ENCODE peak calls at places on chromosomes 7 and 10, in eight cellular contexts. One of them, this sample, is unnamed.

GRCh38 chr7:33563010-33563409 is 342.3 kb upstream of the BMPER start:
- DNase-seq in EL: no peak
- DNase-seq in ovary: no peak
- DNase-seq in adrenal gland: no peak
- DNase-seq in NCI-H1105: no peak
- DNase-seq in AG08395: no peak
- DNase-seq in endothelial cell: no peak
- DNase-seq in HEK293T: no peak
- DNase-seq in this sample: no peak

GRCh38 chr7:4769753-4770152 is 5.7 kb upstream of the AP5Z1 start:
- DNase-seq in EL: no peak
- DNase-seq in ovary: no peak
- DNase-seq in adrenal gland: peak
- DNase-seq in NCI-H1105: peak
- DNase-seq in AG08395: no peak
- DNase-seq in endothelial cell: no peak
- DNase-seq in HEK293T: no peak
- DNase-seq in this sample: no peak

GRCh38 chr7:16028103-16028502 is 341.6 kb upstream of the MEOX2 start:
- DNase-seq in EL: peak
- DNase-seq in ovary: no peak
- DNase-seq in adrenal gland: no peak
- DNase-seq in NCI-H1105: no peak
- DNase-seq in AG08395: peak
- DNase-seq in endothelial cell: no peak
- DNase-seq in HEK293T: no peak
- DNase-seq in this sample: no peak

GRCh38 chr10:121926669-121927360 is 1.0 kb downstream of the ATE1 start:
- DNase-seq in EL: peak
- DNase-seq in ovary: no peak
- DNase-seq in adrenal gland: no peak
- DNase-seq in NCI-H1105: no peak
- DNase-seq in AG08395: peak
- DNase-seq in endothelial cell: no peak
- DNase-seq in HEK293T: no peak
- DNase-seq in this sample: no peak

GRCh38 chr7:4531236-4531635 is 150.9 kb upstream of the FOXK1 start:
- DNase-seq in EL: no peak
- DNase-seq in ovary: no peak
- DNase-seq in adrenal gland: no peak
- DNase-seq in NCI-H1105: peak
- DNase-seq in AG08395: no peak
- DNase-seq in endothelial cell: no peak
- DNase-seq in HEK293T: no peak
- DNase-seq in this sample: no peak

GRCh38 chr10:95389982-95390381 is 99.2 kb upstream of the PDLIM1 start:
- DNase-seq in EL: no peak
- DNase-seq in ovary: no peak
- DNase-seq in adrenal gland: no peak
- DNase-seq in NCI-H1105: no peak
- DNase-seq in AG08395: no peak
- DNase-seq in endothelial cell: no peak
- DNase-seq in HEK293T: no peak
- DNase-seq in this sample: no peak

GRCh38 chr10:103458720-103459119 is at the start of gene CALHM1:
- DNase-seq in EL: no peak
- DNase-seq in ovary: no peak
- DNase-seq in adrenal gland: no peak
- DNase-seq in NCI-H1105: peak
- DNase-seq in AG08395: no peak
- DNase-seq in endothelial cell: no peak
- DNase-seq in HEK293T: no peak
- DNase-seq in this sample: no peak

GRCh38 chr7:10888861-10889260 is 84.8 kb upstream of the PHF14 start:
- DNase-seq in EL: no peak
- DNase-seq in ovary: no peak
- DNase-seq in adrenal gland: no peak
- DNase-seq in NCI-H1105: no peak
- DNase-seq in AG08395: no peak
- DNase-seq in endothelial cell: no peak
- DNase-seq in HEK293T: no peak
- DNase-seq in this sample: no peak